ENCODE peak calls at places on chromosome 5, in four cellular contexts. M is OCI-LY7, Q is hepatocyte, L is GM12865. V is an unnamed sample.

GRCh38 chr5:151164687-151165392 is 7.3 kb upstream of the ANXA6 start:
- DNase-seq in M (peak), L (peak), Q (peak), V (no peak)

GRCh38 chr5:90134892-90135291 is 274.7 kb downstream of the CETN3 start:
- DNase-seq in M (no peak), L (no peak), Q (peak), V (no peak)

GRCh38 chr5:93790401-93790800 is 49.0 kb upstream of the POU5F2 start:
- DNase-seq in Q (no peak), M (no peak), L (no peak), V (no peak)

GRCh38 chr5:180813418-180813817 is 10.8 kb upstream of the MGAT1 start:
- DNase-seq in Q (no peak), M (peak), L (no peak), V (no peak)

GRCh38 chr5:131367219-131367860 is 103.5 kb downstream of the CDC42SE2 start:
- DNase-seq in L (no peak), Q (no peak), M (no peak), V (no peak)

GRCh38 chr5:178385472-178385853 is 152.9 kb upstream of the PHYKPL start:
- DNase-seq in Q (no peak), M (no peak), L (no peak), V (no peak)

GRCh38 chr5:146675700-146676099 is 159.7 kb upstream of the GPR151 start:
- DNase-seq in M (peak), Q (no peak), L (no peak), V (no peak)

GRCh38 chr5:127562252-127562651 is 44.8 kb downstream of the PRRC1 start:
- DNase-seq in Q (peak), L (peak), M (peak), V (no peak)

GRCh38 chr5:108420755-108421154 is 38.9 kb upstream of the FBXL17 start:
- DNase-seq in M (no peak), Q (no peak), L (no peak), V (no peak)

GRCh38 chr5:28961806-28962205 is 1923.4 kb upstream of the CDH9 start:
- DNase-seq in L (no peak), M (no peak), Q (no peak), V (peak)

GRCh38 chr5:126188804-126189203 is 234.4 kb upstream of the GRAMD2B start:
- DNase-seq in M (no peak), Q (no peak), L (no peak), V (no peak)

GRCh38 chr5:20307391-20307790 is 319.4 kb upstream of the CDH18 start:
- DNase-seq in M (no peak), L (no peak), Q (no peak), V (no peak)

GRCh38 chr5:97006454-97006853 is 70.6 kb downstream of the LNPEP start:
- DNase-seq in M (no peak), L (no peak), Q (no peak), V (no peak)

GRCh38 chr5:1336106-1336561 is 8.8 kb downstream of the CLPTM1L start:
- DNase-seq in Q (no peak), M (peak), L (no peak), V (no peak)

GRCh38 chr5:115372121-115372520 is 75.7 kb upstream of the CCDC112 start:
- DNase-seq in L (no peak), Q (no peak), M (no peak), V (no peak)

GRCh38 chr5:133311171-133311570 is 259.4 kb downstream of the HSPA4 start:
- DNase-seq in M (no peak), Q (peak), L (no peak), V (no peak)

GRCh38 chr5:152349683-152350526 is 55.2 kb downstream of the NMUR2 start:
- DNase-seq in L (peak), Q (peak), M (peak), V (no peak)

GRCh38 chr5:69512740-69513260 is 20.2 kb downstream of the OCLN start:
- DNase-seq in M (no peak), Q (peak), L (no peak), V (peak)

GRCh38 chr5:174409070-174409469 is 315.3 kb upstream of the MSX2 start:
- DNase-seq in L (no peak), M (no peak), Q (no peak), V (no peak)

GRCh38 chr5:20678814-20679298 is 690.9 kb upstream of the CDH18 start:
- DNase-seq in Q (peak), M (no peak), L (no peak), V (peak)

GRCh38 chr5:40413747-40414146 is 266.0 kb upstream of the PTGER4 start:
- DNase-seq in Q (no peak), L (no peak), M (no peak), V (no peak)

GRCh38 chr5:116572375-116573278 is 2.0 kb downstream of the SEMA6A start:
- DNase-seq in Q (peak), M (no peak), L (no peak), V (no peak)

GRCh38 chr5:73974871-73975351 is 348.9 kb downstream of the ARHGEF28 start:
- DNase-seq in M (peak), L (no peak), Q (no peak), V (no peak)

GRCh38 chr5:175855041-175855720 is 16.2 kb upstream of the CPLX2 start:
- DNase-seq in Q (no peak), M (no peak), L (no peak), V (no peak)

GRCh38 chr5:40743771-40744170 is 12.0 kb downstream of the TTC33 start:
- DNase-seq in L (no peak), M (no peak), Q (no peak), V (no peak)

GRCh38 chr5:146682899-146683298 is 166.9 kb upstream of the GPR151 start:
- DNase-seq in L (no peak), Q (no peak), M (no peak), V (no peak)

GRCh38 chr5:126512451-126512850 is 82.6 kb downstream of the ALDH7A1 start:
- DNase-seq in Q (no peak), L (no peak), M (no peak), V (no peak)

GRCh38 chr5:170546257-170546656 is 42.4 kb downstream of the KCNIP1 start:
- DNase-seq in L (no peak), M (no peak), Q (no peak), V (no peak)

GRCh38 chr5:178069909-178070308 is 43.4 kb upstream of the N4BP3 start:
- DNase-seq in Q (peak), M (peak), L (peak), V (no peak)

GRCh38 chr5:89471115-89471514 is 588.1 kb upstream of the MEF2C start:
- DNase-seq in L (no peak), Q (no peak), M (no peak), V (no peak)

GRCh38 chr5:149618581-149619248 is 37.4 kb downstream of the ARHGEF37 start:
- DNase-seq in L (peak), M (peak), Q (peak), V (no peak)

GRCh38 chr5:77197840-77198554 is 12.5 kb upstream of the PDE8B start:
- DNase-seq in M (no peak), Q (no peak), L (no peak), V (no peak)

GRCh38 chr5:56501949-56502557 is 268.9 kb upstream of the ANKRD55 start:
- DNase-seq in M (peak), L (peak), Q (no peak), V (no peak)
- TF ChIP-seq CTCF in M (no peak), L (no peak), Q (no peak), V (no peak)

GRCh38 chr5:118768607-118769175 is 219.7 kb downstream of the DTWD2 start:
- DNase-seq in Q (no peak), L (no peak), M (no peak), V (no peak)
- H3K4me3 ChIP-seq in Q (no peak), L (no peak), M (no peak), V (no peak)

GRCh38 chr5:12270914-12271313 is 366.7 kb upstream of the CTNND2 start:
- DNase-seq in Q (no peak), M (no peak), L (no peak), V (no peak)

GRCh38 chr5:12277504-12278192 is 373.4 kb upstream of the CTNND2 start:
- DNase-seq in M (no peak), L (peak), Q (no peak), V (no peak)

GRCh38 chr5:12269164-12269563 is 364.9 kb upstream of the CTNND2 start:
- DNase-seq in M (no peak), Q (no peak), L (no peak), V (no peak)

GRCh38 chr5:12274236-12274635 is 370.0 kb upstream of the CTNND2 start:
- DNase-seq in M (no peak), Q (no peak), L (no peak), V (no peak)

GRCh38 chr5:12272389-12272788 is 368.1 kb upstream of the CTNND2 start:
- DNase-seq in M (no peak), Q (peak), L (no peak), V (no peak)
- TF ChIP-seq CTCF in M (no peak), Q (peak), L (no peak), V (peak)

DNA sequence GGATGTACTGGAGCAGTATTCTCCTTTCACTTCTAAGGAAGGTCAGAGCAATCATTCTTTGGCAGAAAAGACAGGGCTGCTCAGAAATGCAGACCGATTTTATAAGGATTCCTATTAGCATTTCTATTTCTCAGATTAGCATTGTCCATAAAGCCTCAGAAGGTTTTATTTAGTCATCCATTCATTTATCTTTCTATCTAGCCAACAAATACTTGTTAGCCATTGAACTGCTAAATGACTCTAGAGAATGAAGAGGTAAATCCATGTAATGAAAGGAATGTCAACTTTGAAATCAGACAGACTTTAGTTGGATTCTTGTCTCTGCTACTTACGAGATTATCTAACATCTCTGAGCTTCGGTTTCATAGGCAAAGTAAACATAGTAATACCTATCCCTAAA is 165.2 kb downstream of the SLC25A46 start:
- DNase-seq in M (no peak), Q (no peak), L (no peak), V (no peak)
- H3K4me3 ChIP-seq in M (no peak), Q (no peak), L (no peak), V (no peak)

DNA sequence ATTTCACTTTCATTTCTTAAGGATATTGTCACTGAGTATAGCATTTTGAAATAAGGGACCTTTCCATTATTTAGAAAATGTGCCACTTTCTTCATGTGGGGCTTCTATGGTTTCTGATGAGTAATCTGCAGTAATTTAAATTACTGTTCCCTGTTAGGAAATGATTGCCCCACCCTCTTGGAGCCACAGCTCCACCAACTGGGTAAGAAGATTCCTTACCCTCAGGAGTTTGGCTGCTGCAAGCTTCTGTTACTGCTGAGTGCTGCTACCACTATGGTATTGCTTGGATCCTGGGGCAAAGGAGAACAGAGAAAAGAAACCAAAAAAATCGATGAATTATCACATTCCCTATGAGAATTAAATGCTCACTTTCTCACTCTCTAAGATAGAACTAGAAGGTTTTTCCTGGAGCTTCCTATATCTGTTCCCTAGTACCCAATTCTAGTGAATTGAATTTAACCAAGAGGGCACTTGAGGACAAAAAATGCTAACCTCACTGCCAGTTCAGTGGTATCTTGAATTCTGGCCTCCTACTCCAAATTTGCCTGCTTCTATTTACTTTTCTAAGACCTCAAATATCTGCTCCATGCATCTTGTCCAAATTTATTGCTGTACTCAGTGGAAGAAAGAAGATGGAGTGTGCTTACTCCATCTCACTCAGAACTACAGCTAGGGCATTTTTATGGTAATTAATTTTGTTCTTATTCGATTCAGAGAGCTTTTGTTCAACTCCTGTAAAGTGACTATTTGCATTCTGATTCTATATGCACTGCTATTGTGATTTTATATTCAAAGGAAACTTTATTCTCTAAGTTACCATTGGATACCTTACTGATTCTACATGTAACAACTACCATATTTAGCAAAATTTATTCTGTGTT is 2111.4 kb downstream of the MAT2B start:
- DNase-seq in M (no peak), Q (no peak), L (no peak), V (peak)
- TF ChIP-seq CTCF in M (no peak), Q (no peak), L (no peak), V (peak)

DNA sequence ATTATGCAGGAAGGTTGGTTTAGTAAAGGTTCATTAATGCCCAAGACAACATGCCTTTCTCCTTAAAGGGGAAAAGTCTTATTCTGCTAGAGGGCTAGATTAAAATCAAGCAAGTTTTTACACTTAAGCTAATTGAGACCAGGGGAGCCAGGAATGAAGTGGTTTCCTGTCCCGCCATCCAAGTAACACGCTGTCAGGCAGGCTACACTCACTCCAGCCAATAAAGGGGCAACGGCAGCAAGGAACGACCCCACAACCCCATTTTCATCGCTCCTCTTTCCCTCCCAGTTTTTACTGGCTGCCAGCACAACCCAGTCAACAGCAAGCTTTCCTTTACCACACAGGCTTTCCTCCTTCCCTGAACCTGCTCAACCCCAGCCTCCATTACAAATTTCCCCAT is 225.1 kb downstream of the DCP2 start:
- DNase-seq in Q (no peak), L (no peak), M (no peak), V (no peak)
- H3K4me3 ChIP-seq in Q (no peak), L (no peak), M (no peak), V (no peak)

GRCh38 chr5:43609752-43610151 is 6.8 kb downstream of the NNT start:
- DNase-seq in L (peak), Q (no peak), M (peak), V (no peak)
- TF ChIP-seq CTCF in L (peak), Q (peak), M (peak), V (peak)

DNA sequence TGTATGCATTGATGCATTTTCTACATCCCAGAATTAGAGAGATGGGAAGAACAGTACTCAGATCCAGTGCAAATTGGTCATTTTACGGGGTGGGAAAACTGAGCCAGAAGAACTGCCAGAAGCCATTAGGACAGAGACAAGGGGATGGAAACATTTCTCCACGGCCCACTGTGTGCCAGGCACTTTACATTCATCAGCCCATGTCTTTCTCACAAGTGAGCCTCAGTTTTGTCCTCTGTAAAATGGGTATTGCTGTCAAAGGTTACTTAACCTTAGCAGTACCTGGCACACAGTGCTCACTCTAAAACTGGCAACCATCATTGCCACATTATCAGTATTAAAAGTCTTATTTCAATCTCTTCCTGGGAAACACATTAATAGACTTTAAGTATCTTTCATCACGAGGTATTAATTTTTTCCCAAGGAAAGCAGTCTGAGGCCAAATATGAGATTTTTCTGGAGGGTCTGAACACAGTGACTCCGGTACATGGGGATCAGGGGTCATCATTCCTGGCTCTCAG is 5.2 kb downstream of the DUSP1 start:
- DNase-seq in L (no peak), M (no peak), Q (peak), V (peak)
- H3K4me3 ChIP-seq in L (peak), M (peak), Q (no peak), V (no peak)

V was measured in retinal pigment epithelial cell.